ENCODE peak calls at places on chromosomes 4 and X, in eight cellular contexts. F is fibroblast of the aortic adventitia, S is stomach, C is lower lobe of right lung, Z is Peyer's patch, J is uterus, N is heart right ventricle, V is NB4. Y is an unnamed sample.
A peak's percentile ranks its signal among the peaks of the same experiment; 100 is the strongest.

GRCh38 chr4:119683518-119683917 is 54.9 kb upstream of the PDE5A start:
- DNase-seq in F (peak; percentile 91), S (no peak), C (no peak), Z (no peak), J (no peak), N (no peak), V (no peak), Y (no peak)

GRCh38 chr4:2046031-2046961 is 12.8 kb upstream of the NAT8L start:
- DNase-seq in F (no peak), S (no peak), C (no peak), Z (peak; percentile 30), J (no peak), N (no peak), V (no peak), Y (no peak)

GRCh38 chrX:40201486-40201885 is 103.7 kb upstream of the BCOR start:
- DNase-seq in F (no peak), S (no peak), C (no peak), Z (no peak), J (no peak), N (no peak), V (no peak), Y (no peak)

GRCh38 chrX:110418220-110418856 is 59.7 kb downstream of the RTL9 start:
- DNase-seq in F (peak; percentile 69), S (peak; percentile 32), C (peak; percentile 46), Z (no peak), J (peak; percentile 38), N (peak; percentile 3), V (peak; percentile 5), Y (peak; percentile 49)

GRCh38 chr4:96295143-96295763 is 455.4 kb downstream of the PDHA2 start:
- DNase-seq in F (no peak), S (no peak), C (no peak), Z (no peak), J (no peak), N (no peak), V (no peak), Y (no peak)

GRCh38 chr4:41609851-41610250 is 71.9 kb downstream of the LIMCH1 start:
- DNase-seq in F (no peak), S (no peak), C (no peak), Z (no peak), J (no peak), N (no peak), V (no peak), Y (no peak)

GRCh38 chr4:86893136-86893535 is 914 bp upstream of the C4orf36 start:
- DNase-seq in F (no peak), S (no peak), C (no peak), Z (no peak), J (no peak), N (no peak), V (no peak), Y (no peak)

GRCh38 chrX:41621236-41621651 is 67.5 kb upstream of the GPR34 start:
- DNase-seq in F (peak; percentile 49), S (no peak), C (no peak), Z (no peak), J (no peak), N (no peak), V (peak; percentile 0), Y (no peak)

GRCh38 chrX:73447311-73447794 is 500 bp downstream of the CDX4 start:
- DNase-seq in F (no peak), S (no peak), C (no peak), Z (no peak), J (no peak), N (no peak), V (no peak), Y (no peak)

GRCh38 chr4:184416913-184417734 is 57.2 kb downstream of the IRF2 start:
- DNase-seq in F (peak; percentile 45), S (no peak), C (no peak), Z (peak; percentile 66), J (no peak), N (no peak), V (peak; percentile 82), Y (no peak)

GRCh38 chr4:124596811-124597210 is 115.7 kb downstream of the ANKRD50 start:
- DNase-seq in F (no peak), S (no peak), C (no peak), Z (no peak), J (no peak), N (no peak), V (no peak), Y (no peak)

GRCh38 chr4:118967393-118967792 is 78.7 kb downstream of the SYNPO2 start:
- DNase-seq in F (peak; percentile 89), S (no peak), C (no peak), Z (no peak), J (peak; percentile 43), N (no peak), V (peak; percentile 61), Y (no peak)

GRCh38 chr4:1873776-1874175 is 2.6 kb downstream of the NSD2 start:
- DNase-seq in F (no peak), S (no peak), C (peak; percentile 56), Z (no peak), J (no peak), N (no peak), V (no peak), Y (no peak)

GRCh38 chr4:98260047-98260578 is 1.1 kb upstream of the RAP1GDS1 start:
- DNase-seq in F (no peak), S (peak; percentile 56), C (no peak), Z (peak; percentile 73), J (peak; percentile 38), N (no peak), V (no peak), Y (peak; percentile 63)

GRCh38 chr4:157576671-157577070 is 356.1 kb downstream of the GRIA2 start:
- DNase-seq in F (no peak), S (no peak), C (no peak), Z (no peak), J (no peak), N (no peak), V (no peak), Y (no peak)

GRCh38 chr4:22645481-22646182 is 47.1 kb upstream of the GBA3 start:
- DNase-seq in F (no peak), S (no peak), C (no peak), Z (no peak), J (no peak), N (no peak), V (no peak), Y (no peak)

GRCh38 chr4:19478791-19479190 is 772.9 kb upstream of the SLIT2 start:
- DNase-seq in F (peak; percentile 24), S (no peak), C (no peak), Z (no peak), J (no peak), N (no peak), V (no peak), Y (no peak)

DNA sequence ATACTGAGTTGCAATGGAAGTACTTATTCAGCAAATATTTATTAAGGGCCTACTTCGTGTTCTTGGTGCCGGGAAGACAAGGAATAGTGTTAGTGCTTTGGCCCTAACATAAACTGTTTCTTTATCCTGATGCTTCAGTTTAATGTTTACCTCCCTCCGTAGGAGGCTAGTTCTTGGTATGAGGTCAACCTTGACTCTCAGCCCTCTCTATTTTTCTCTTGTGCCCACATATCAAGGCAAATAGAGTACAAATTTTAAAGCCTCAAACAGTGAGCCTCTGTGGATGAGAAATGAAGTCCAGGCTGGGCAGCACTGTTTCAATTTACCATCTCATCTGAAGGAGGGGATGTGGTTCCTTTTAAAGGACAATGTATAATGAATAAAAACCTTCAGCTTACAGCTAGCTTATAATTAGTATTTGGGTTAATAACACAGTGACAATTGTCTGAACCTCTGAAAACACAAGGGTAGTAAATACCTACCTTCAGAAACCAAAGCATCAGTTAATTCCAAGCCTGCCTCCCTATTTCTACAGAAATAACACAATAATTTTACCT is 68.5 kb downstream of the SH3RF1 start:
- DNase-seq in F (peak; percentile 23), S (no peak), C (no peak), Z (no peak), J (no peak), N (no peak), V (no peak), Y (no peak)
- TF ChIP-seq CTCF in F (no peak), S (no peak), C (no peak), Z (no peak), J (no peak), N (no peak), V (no peak), Y (no peak)

GRCh38 chr4:185523862-185524261 is 11.4 kb downstream of the PDLIM3 start:
- DNase-seq in F (no peak), S (no peak), C (no peak), Z (no peak), J (no peak), N (no peak), V (no peak), Y (no peak)
- TF ChIP-seq CTCF in F (no peak), S (no peak), C (no peak), Z (no peak), J (no peak), N (no peak), V (no peak), Y (no peak)

DNA sequence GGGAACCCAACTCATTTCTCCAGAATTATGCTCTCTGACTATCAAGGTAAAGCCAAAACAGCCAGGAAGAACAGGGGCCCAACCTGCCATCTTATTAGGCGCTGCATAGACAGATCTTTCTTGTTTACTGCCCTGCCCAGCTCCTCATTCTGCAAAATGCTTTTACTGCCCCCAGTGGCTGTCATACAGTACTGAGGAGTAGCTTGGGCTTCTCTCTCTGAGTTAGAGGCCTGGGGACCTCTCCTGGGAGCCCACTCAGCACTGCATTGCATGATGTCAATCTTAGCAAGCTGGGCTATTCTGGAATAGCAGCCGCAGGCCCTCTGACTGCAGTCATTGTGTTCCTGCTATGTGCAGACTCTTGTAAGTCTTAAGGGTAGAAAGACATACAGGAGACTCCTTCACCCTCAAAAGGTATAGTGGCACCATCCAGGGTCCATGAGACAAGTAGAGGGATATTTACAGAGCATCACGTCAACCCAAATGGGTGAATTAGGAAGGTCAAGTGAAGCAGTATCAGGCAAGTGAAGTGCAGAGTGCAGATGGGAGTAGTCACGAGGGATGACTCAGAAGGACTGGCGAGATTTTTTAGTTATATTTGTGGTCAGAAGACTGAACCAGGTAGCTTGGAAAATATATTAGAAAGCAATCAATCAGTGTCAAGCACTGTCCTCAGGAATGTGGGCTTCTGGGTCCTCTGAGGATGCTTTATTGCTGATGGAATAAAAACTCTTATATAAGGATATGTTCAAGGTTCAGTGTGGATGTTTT is 294.1 kb upstream of the SFRP2 start:
- DNase-seq in F (no peak), S (no peak), C (no peak), Z (no peak), J (no peak), N (no peak), V (peak; percentile 12), Y (no peak)
- TF ChIP-seq CTCF in F (peak; percentile 25), S (no peak), C (peak; percentile 17), Z (no peak), J (no peak), N (no peak), V (peak; percentile 25), Y (peak; percentile 33)

GRCh38 chrX:64206556-64207162 is 1.2 kb upstream of the AMER1 start:
- DNase-seq in F (peak; percentile 73), S (no peak), C (peak; percentile 41), Z (no peak), J (peak; percentile 34), N (peak; percentile 24), V (peak; percentile 3), Y (no peak)

GRCh38 chrX:64204701-64205440 is 637 bp downstream of the AMER1 start:
- DNase-seq in F (peak; percentile 24), S (peak; percentile 31), C (peak; percentile 54), Z (peak; percentile 48), J (peak; percentile 24), N (no peak), V (peak; percentile 64), Y (peak; percentile 38)

GRCh38 chrX:64205441-64205734 is at the start of gene AMER1:
- DNase-seq in F (no peak), S (no peak), C (no peak), Z (no peak), J (no peak), N (peak; percentile 15), V (no peak), Y (no peak)

GRCh38 chrX:64204252-64204651 is 1.3 kb downstream of the AMER1 start:
- DNase-seq in F (no peak), S (peak; percentile 29), C (peak; percentile 45), Z (peak; percentile 51), J (peak; percentile 16), N (no peak), V (no peak), Y (peak; percentile 19)

GRCh38 chrX:64205735-64206491 is 405 bp upstream of the AMER1 start:
- DNase-seq in F (peak; percentile 91), S (peak; percentile 94), C (peak; percentile 94), Z (peak; percentile 96), J (peak; percentile 95), N (peak; percentile 92), V (peak; percentile 94), Y (peak; percentile 90)
- TF ChIP-seq CTCF in F (no peak), S (no peak), C (peak; percentile 14), Z (no peak), J (no peak), N (peak; percentile 28), V (no peak), Y (no peak)